ENCODE peak calls at places on chromosomes 5 and 9, in seven cellular contexts. M, B, I, O, N, Y and K are unnamed samples.

GRCh38 chr9:129208191-129209091 is 30.4 kb upstream of the IER5L start:
- DNase-seq in I (peak; percentile 51), Y (no peak), B (no peak), O (no peak), N (no peak), M (no peak), K (no peak)

GRCh38 chr9:121367651-121368510 is 2.2 kb downstream of the STOM start:
- DNase-seq in O (no peak), Y (no peak), N (no peak), I (no peak), B (peak; percentile 46), M (no peak), K (no peak)

GRCh38 chr5:68288756-68289134 is 73.2 kb downstream of the PIK3R1 start:
- DNase-seq in M (no peak), B (no peak), Y (no peak), O (no peak), N (no peak), I (no peak), K (no peak)

GRCh38 chr9:74132986-74133385 is 364.1 kb upstream of the RORB start:
- DNase-seq in Y (no peak), O (no peak), B (no peak), I (no peak), M (no peak), N (no peak), K (no peak)

GRCh38 chr9:134630393-134630790 is 11.2 kb upstream of the COL5A1 start:
- DNase-seq in Y (no peak), O (no peak), B (no peak), N (no peak), M (no peak), I (no peak), K (no peak)

GRCh38 chr5:36146390-36146789 is 5.3 kb downstream of the LMBRD2 start:
- DNase-seq in Y (no peak), N (no peak), I (no peak), O (no peak), B (no peak), M (no peak), K (no peak)

GRCh38 chr5:135129307-135129706 is 95.3 kb upstream of the PITX1 start:
- DNase-seq in M (no peak), O (no peak), Y (no peak), B (no peak), N (no peak), I (no peak), K (no peak)

GRCh38 chr9:76426807-76427419 is 32.1 kb upstream of the GCNT1 start:
- DNase-seq in M (no peak), I (no peak), O (no peak), N (no peak), B (no peak), Y (no peak), K (no peak)

GRCh38 chr5:92391-93220 is 638 bp downstream of the PLEKHG4B start:
- DNase-seq in Y (no peak), B (peak; percentile 4), M (no peak), I (no peak), N (no peak), O (no peak), K (no peak)

GRCh38 chr5:81537905-81538535 is 144.1 kb upstream of the ACOT12 start:
- DNase-seq in I (no peak), O (no peak), M (no peak), B (no peak), N (no peak), Y (no peak), K (no peak)

GRCh38 chr9:20054734-20055133 is 265.9 kb upstream of the SLC24A2 start:
- DNase-seq in I (no peak), Y (no peak), M (no peak), B (no peak), N (no peak), O (no peak), K (no peak)

GRCh38 chr5:167814828-167815227 is 476.6 kb upstream of the WWC1 start:
- DNase-seq in M (no peak), B (peak; percentile 88), N (no peak), Y (peak; percentile 93), O (no peak), I (no peak), K (peak; percentile 95)

GRCh38 chr5:36950586-36951457 is 74.3 kb downstream of the NIPBL start:
- DNase-seq in M (no peak), N (no peak), I (no peak), O (no peak), B (peak; percentile 68), Y (peak; percentile 49), K (peak; percentile 2)

GRCh38 chr5:36878421-36879088 is 2.0 kb downstream of the NIPBL start:
- DNase-seq in O (no peak), I (no peak), B (peak; percentile 51), M (no peak), Y (peak; percentile 64), N (no peak), K (no peak)

GRCh38 chr9:745761-746414 is 95.6 kb upstream of the DMRT1 start:
- DNase-seq in B (no peak), O (no peak), M (no peak), I (no peak), N (no peak), Y (no peak), K (no peak)

GRCh38 chr9:69279084-69279729 is 45.8 kb upstream of the ENTREP1 start:
- DNase-seq in N (no peak), I (no peak), O (peak; percentile 20), Y (no peak), M (no peak), B (no peak), K (no peak)

GRCh38 chr5:67140413-67140812 is 56.2 kb downstream of the CD180 start:
- DNase-seq in I (no peak), Y (no peak), B (no peak), M (no peak), O (no peak), N (no peak), K (no peak)

GRCh38 chr5:2267991-2268390 is 385.3 kb upstream of the IRX4 start:
- DNase-seq in O (no peak), I (no peak), B (no peak), N (no peak), M (no peak), Y (no peak), K (no peak)

GRCh38 chr5:90981821-90982220 is 401.3 kb downstream of the ARRDC3 start:
- DNase-seq in M (no peak), B (no peak), I (no peak), Y (no peak), O (no peak), N (no peak), K (no peak)

GRCh38 chr5:150511641-150512367 is 3.9 kb downstream of the NDST1 start:
- DNase-seq in B (peak; percentile 79), Y (peak; percentile 47), M (peak; percentile 69), I (no peak), N (no peak), O (no peak), K (peak; percentile 57)

GRCh38 chr9:137172907-137173794 is 1.3 kb upstream of the TMEM210 start:
- DNase-seq in N (no peak), O (no peak), B (no peak), M (peak; percentile 74), Y (no peak), I (no peak), K (no peak)

GRCh38 chr5:79932510-79933504 is 58.3 kb downstream of the MTX3 start:
- DNase-seq in I (no peak), M (no peak), B (peak; percentile 40), Y (no peak), O (no peak), N (no peak), K (no peak)

GRCh38 chr9:113580041-113580953 is 116.8 kb downstream of the RGS3 start:
- DNase-seq in N (no peak), Y (peak; percentile 58), B (peak; percentile 70), M (peak; percentile 93), O (peak; percentile 66), I (no peak), K (no peak)

GRCh38 chr9:127124792-127125191 is 2.4 kb upstream of the ANGPTL2 start:
- DNase-seq in Y (no peak), M (no peak), O (no peak), B (no peak), I (no peak), N (no peak), K (no peak)

GRCh38 chr5:115033861-115034260 is 135.8 kb downstream of the TRIM36 start:
- DNase-seq in M (no peak), O (no peak), N (no peak), I (peak; percentile 39), Y (no peak), B (no peak), K (no peak)

DNA sequence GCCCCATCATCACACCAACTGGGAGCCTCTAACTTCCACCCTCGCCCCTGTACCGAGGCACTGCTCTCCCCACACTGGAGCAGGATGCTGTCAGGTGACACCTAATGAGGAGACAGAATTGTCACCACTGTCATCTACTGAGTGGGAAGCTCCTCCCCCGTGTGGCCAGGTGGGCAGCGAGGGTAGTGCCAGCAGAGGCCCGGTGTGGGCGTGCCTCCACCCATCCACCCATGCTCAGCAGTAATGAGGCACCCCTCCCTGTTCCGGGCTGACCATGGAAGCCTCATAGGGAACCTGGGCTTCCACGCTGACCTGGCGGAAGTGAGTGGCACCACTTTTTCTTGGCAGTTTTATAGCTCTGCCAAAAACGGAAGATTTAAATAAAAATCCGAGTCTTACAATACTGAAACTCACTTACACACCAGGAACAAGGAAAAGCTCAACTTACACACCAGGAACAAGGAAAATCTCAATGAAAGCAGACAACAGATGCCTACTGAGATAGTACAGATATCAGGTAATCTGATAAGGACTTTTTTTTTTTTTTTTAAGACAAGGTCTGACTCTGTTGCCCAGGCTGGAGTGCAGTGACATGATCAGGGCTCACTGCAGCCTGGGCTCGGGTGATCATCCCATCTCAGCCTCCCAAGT is 30.6 kb upstream of the ASS1 start:
- DNase-seq in O (no peak), N (no peak), B (no peak), M (no peak), I (no peak), Y (no peak), K (no peak)
- TF ChIP-seq CTCF in O (no peak), N (no peak), B (no peak), M (no peak), I (no peak), Y (no peak), K (no peak)

DNA sequence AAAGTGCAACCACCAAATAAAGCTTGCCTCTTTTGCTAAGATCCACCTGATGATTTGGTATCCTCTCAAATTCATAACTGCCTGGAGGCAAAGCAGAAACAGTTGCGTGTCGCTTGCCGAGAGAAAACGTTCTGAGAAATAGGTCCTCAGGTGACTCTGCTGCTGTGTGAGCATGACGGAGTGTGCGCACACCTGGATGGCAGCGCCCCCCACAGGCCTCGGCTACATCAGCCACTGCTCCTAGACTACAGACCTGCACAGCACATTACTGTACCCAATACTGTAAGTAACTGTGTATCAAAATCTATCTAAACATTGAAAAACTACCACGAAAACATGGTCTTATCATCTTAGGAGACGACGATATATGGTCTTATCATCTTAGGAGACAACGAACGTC is 87.4 kb downstream of the CAMSAP1 start:
- DNase-seq in N (no peak), I (no peak), B (no peak), Y (no peak), O (no peak), M (no peak), K (no peak)
- TF ChIP-seq CTCF in N (no peak), I (peak; percentile 85), B (no peak), Y (no peak), O (no peak), M (no peak), K (peak; percentile 6)

GRCh38 chr5:102554728-102555127 is 55.9 kb upstream of the SLCO6A1 start:
- DNase-seq in Y (peak; percentile 9), O (no peak), M (no peak), I (no peak), B (no peak), N (no peak), K (no peak)
- TF ChIP-seq CTCF in Y (peak; percentile 7), O (no peak), M (no peak), I (peak; percentile 38), B (no peak), N (peak; percentile 40), K (peak; percentile 44)

GRCh38 chr5:174690256-174690655 is 34.1 kb upstream of the MSX2 start:
- DNase-seq in N (no peak), Y (no peak), I (no peak), B (no peak), M (no peak), O (no peak), K (no peak)
- TF ChIP-seq CTCF in N (no peak), Y (no peak), I (no peak), B (no peak), M (no peak), O (no peak), K (no peak)